ENCODE peak calls at places on chromosomes 12 and 14, in nine cellular contexts. Z is ELR; M is MCF 10A; L is HS-5; K is NCI-H1092; R is RCC 7860; S is C1 segment of cervical spinal cord; A is stimulated activated CD8-positive, alpha-beta memory T cell treated with anti-CD3 and anti-CD28 coated beads, Interleukin-12 subunit alpha, Interleukin-12 subunit beta, amount 100 ng/mL, for 4 hours; J is H54. F is an unnamed sample.

GRCh38 chr14:97850886-97851285 is 1053.7 kb downstream of the VRK1 start:
- DNase-seq in S (no peak), Z (no peak), A (no peak), M (no peak), K (no peak), J (no peak), R (no peak), L (no peak), F (no peak)

GRCh38 chr14:21039585-21040369 is 2.4 kb upstream of the RNASE7 start:
- DNase-seq in L (no peak), S (peak; percentile 44), J (no peak), A (no peak), M (peak; percentile 69), K (peak; percentile 28), R (no peak), Z (peak; percentile 61), F (peak; percentile 72)

GRCh38 chr12:67217647-67218046 is 51.5 kb upstream of the CAND1 start:
- DNase-seq in K (no peak), R (no peak), S (no peak), J (no peak), L (no peak), A (no peak), Z (no peak), M (no peak), F (no peak)

GRCh38 chr14:71141701-71142374 is 234.6 kb downstream of the PCNX1 start:
- DNase-seq in S (no peak), A (no peak), L (no peak), K (no peak), M (no peak), Z (peak; percentile 81), R (no peak), J (no peak), F (no peak)

GRCh38 chr14:23054000-23054811 is 3.1 kb downstream of the CDH24 start:
- DNase-seq in R (no peak), S (no peak), A (peak; percentile 13), Z (no peak), M (no peak), J (no peak), L (no peak), K (no peak), F (no peak)

GRCh38 chr12:91817512-91817911 is 328.1 kb downstream of the BTG1 start:
- DNase-seq in M (peak; percentile 49), A (no peak), L (no peak), R (no peak), Z (no peak), K (no peak), J (no peak), S (peak; percentile 8), F (peak; percentile 50)

GRCh38 chr14:78405071-78405856 is 235.1 kb downstream of the NRXN3 start:
- DNase-seq in K (peak; percentile 35), L (no peak), J (no peak), M (no peak), R (peak; percentile 45), A (no peak), Z (no peak), S (no peak), F (no peak)

GRCh38 chr12:41552507-41553047 is 364.5 kb downstream of the PDZRN4 start:
- DNase-seq in L (no peak), J (no peak), R (no peak), M (no peak), Z (peak; percentile 13), K (no peak), S (no peak), A (no peak), F (peak; percentile 7)

GRCh38 chr12:65937181-65937641 is 112.9 kb downstream of the HMGA2 start:
- DNase-seq in Z (peak; percentile 39), J (no peak), A (no peak), S (no peak), M (no peak), R (peak; percentile 88), K (no peak), L (no peak), F (no peak)

GRCh38 chr12:120713861-120714482 is 3.7 kb downstream of the UNC119B start:
- DNase-seq in R (peak; percentile 58), A (peak; percentile 35), J (peak; percentile 80), Z (peak; percentile 88), S (peak; percentile 44), M (peak; percentile 87), L (peak; percentile 40), K (peak; percentile 64), F (peak; percentile 67)

GRCh38 chr14:83470466-83470865 is 1936.8 kb upstream of the SEL1L start:
- DNase-seq in A (no peak), Z (no peak), S (no peak), M (no peak), R (no peak), K (no peak), L (peak; percentile 30), J (no peak), F (no peak)

GRCh38 chr12:71636704-71637115 is 26.9 kb downstream of the ZFC3H1 start:
- DNase-seq in Z (peak; percentile 84), S (no peak), A (no peak), K (peak; percentile 36), M (peak; percentile 70), J (peak; percentile 7), R (peak; percentile 39), L (peak; percentile 22), F (peak; percentile 72)

F was measured in bronchial epithelial cell.